ENCODE peak calls at places on chromosomes 2 and 18, in ten cellular contexts. One of them, this sample, is unnamed.

GRCh38 chr2:79882548-79882947 is 369.7 kb downstream of the CTNNA2 start:
- DNase-seq in effector memory CD4-positive, alpha-beta T cell: no peak
- DNase-seq in stimulated activated naive CD4-positive, alpha-beta T cell treated with Interleukin-2 at 50 U/mL for 16 hours: no peak
- DNase-seq in OCI-LY7: no peak
- DNase-seq in activated naive CD4-positive, alpha-beta T cell treated with Interleukin-2 at 50 U/mL for 16 hours: no peak
- DNase-seq in NCI-H226: no peak
- DNase-seq in sigmoid colon: no peak
- DNase-seq in kidney epithelial cell: no peak
- DNase-seq in stimulated activated CD4-positive, alpha-beta T cell treated with anti-CD3 and anti-CD28 coated beads, Interleukin-2, amount 100 ng/mL, for 48 hours: no peak
- DNase-seq in fibroblast of mammary gland: no peak
- DNase-seq in this sample: no peak

GRCh38 chr2:160406591-160407392 is 86.8 kb downstream of the RBMS1 start:
- DNase-seq in stimulated activated naive CD4-positive, alpha-beta T cell treated with Interleukin-2 at 50 U/mL for 16 hours: peak; percentile 71
- DNase-seq in NCI-H226: peak; percentile 78
- DNase-seq in kidney epithelial cell: peak; percentile 53
- DNase-seq in activated naive CD4-positive, alpha-beta T cell treated with Interleukin-2 at 50 U/mL for 16 hours: peak; percentile 73
- DNase-seq in fibroblast of mammary gland: peak; percentile 77
- DNase-seq in effector memory CD4-positive, alpha-beta T cell: peak; percentile 74
- DNase-seq in OCI-LY7: peak; percentile 88
- DNase-seq in stimulated activated CD4-positive, alpha-beta T cell treated with anti-CD3 and anti-CD28 coated beads, Interleukin-2, amount 100 ng/mL, for 48 hours: peak; percentile 54
- DNase-seq in sigmoid colon: peak; percentile 80
- DNase-seq in this sample: peak; percentile 48

GRCh38 chr2:71001592-71002570 is 7.2 kb upstream of the TEX261 start:
- DNase-seq in kidney epithelial cell: no peak
- DNase-seq in fibroblast of mammary gland: no peak
- DNase-seq in OCI-LY7: no peak
- DNase-seq in effector memory CD4-positive, alpha-beta T cell: no peak
- DNase-seq in NCI-H226: no peak
- DNase-seq in activated naive CD4-positive, alpha-beta T cell treated with Interleukin-2 at 50 U/mL for 16 hours: no peak
- DNase-seq in stimulated activated CD4-positive, alpha-beta T cell treated with anti-CD3 and anti-CD28 coated beads, Interleukin-2, amount 100 ng/mL, for 48 hours: no peak
- DNase-seq in sigmoid colon: peak; percentile 46
- DNase-seq in stimulated activated naive CD4-positive, alpha-beta T cell treated with Interleukin-2 at 50 U/mL for 16 hours: no peak
- DNase-seq in this sample: no peak

GRCh38 chr2:147760984-147761383 is 83.8 kb upstream of the ACVR2A start:
- DNase-seq in sigmoid colon: no peak
- DNase-seq in stimulated activated CD4-positive, alpha-beta T cell treated with anti-CD3 and anti-CD28 coated beads, Interleukin-2, amount 100 ng/mL, for 48 hours: no peak
- DNase-seq in fibroblast of mammary gland: peak; percentile 6
- DNase-seq in OCI-LY7: no peak
- DNase-seq in activated naive CD4-positive, alpha-beta T cell treated with Interleukin-2 at 50 U/mL for 16 hours: no peak
- DNase-seq in NCI-H226: peak; percentile 25
- DNase-seq in effector memory CD4-positive, alpha-beta T cell: no peak
- DNase-seq in stimulated activated naive CD4-positive, alpha-beta T cell treated with Interleukin-2 at 50 U/mL for 16 hours: no peak
- DNase-seq in kidney epithelial cell: no peak
- DNase-seq in this sample: no peak

GRCh38 chr2:216829533-216829932 is 30.3 kb downstream of the TNP1 start:
- DNase-seq in sigmoid colon: peak; percentile 96
- DNase-seq in OCI-LY7: no peak
- DNase-seq in fibroblast of mammary gland: peak; percentile 47
- DNase-seq in activated naive CD4-positive, alpha-beta T cell treated with Interleukin-2 at 50 U/mL for 16 hours: no peak
- DNase-seq in NCI-H226: peak; percentile 4
- DNase-seq in effector memory CD4-positive, alpha-beta T cell: no peak
- DNase-seq in kidney epithelial cell: peak; percentile 10
- DNase-seq in stimulated activated naive CD4-positive, alpha-beta T cell treated with Interleukin-2 at 50 U/mL for 16 hours: no peak
- DNase-seq in stimulated activated CD4-positive, alpha-beta T cell treated with anti-CD3 and anti-CD28 coated beads, Interleukin-2, amount 100 ng/mL, for 48 hours: no peak
- DNase-seq in this sample: no peak

GRCh38 chr18:59662008-59662701 is 35.1 kb downstream of the CCBE1 start:
- DNase-seq in stimulated activated CD4-positive, alpha-beta T cell treated with anti-CD3 and anti-CD28 coated beads, Interleukin-2, amount 100 ng/mL, for 48 hours: no peak
- DNase-seq in OCI-LY7: no peak
- DNase-seq in kidney epithelial cell: peak; percentile 29
- DNase-seq in activated naive CD4-positive, alpha-beta T cell treated with Interleukin-2 at 50 U/mL for 16 hours: no peak
- DNase-seq in NCI-H226: no peak
- DNase-seq in stimulated activated naive CD4-positive, alpha-beta T cell treated with Interleukin-2 at 50 U/mL for 16 hours: no peak
- DNase-seq in fibroblast of mammary gland: peak; percentile 23
- DNase-seq in sigmoid colon: no peak
- DNase-seq in effector memory CD4-positive, alpha-beta T cell: no peak
- DNase-seq in this sample: no peak

GRCh38 chr2:240929364-240930095 is 23.4 kb downstream of the CROCC2 start:
- DNase-seq in sigmoid colon: peak; percentile 57
- DNase-seq in activated naive CD4-positive, alpha-beta T cell treated with Interleukin-2 at 50 U/mL for 16 hours: no peak
- DNase-seq in fibroblast of mammary gland: no peak
- DNase-seq in stimulated activated naive CD4-positive, alpha-beta T cell treated with Interleukin-2 at 50 U/mL for 16 hours: no peak
- DNase-seq in OCI-LY7: no peak
- DNase-seq in stimulated activated CD4-positive, alpha-beta T cell treated with anti-CD3 and anti-CD28 coated beads, Interleukin-2, amount 100 ng/mL, for 48 hours: no peak
- DNase-seq in effector memory CD4-positive, alpha-beta T cell: no peak
- DNase-seq in NCI-H226: no peak
- DNase-seq in kidney epithelial cell: no peak
- DNase-seq in this sample: no peak

GRCh38 chr2:110813896-110814295 is 81.5 kb downstream of the ACOXL start:
- DNase-seq in OCI-LY7: no peak
- DNase-seq in effector memory CD4-positive, alpha-beta T cell: no peak
- DNase-seq in stimulated activated naive CD4-positive, alpha-beta T cell treated with Interleukin-2 at 50 U/mL for 16 hours: no peak
- DNase-seq in NCI-H226: no peak
- DNase-seq in fibroblast of mammary gland: no peak
- DNase-seq in sigmoid colon: no peak
- DNase-seq in stimulated activated CD4-positive, alpha-beta T cell treated with anti-CD3 and anti-CD28 coated beads, Interleukin-2, amount 100 ng/mL, for 48 hours: no peak
- DNase-seq in activated naive CD4-positive, alpha-beta T cell treated with Interleukin-2 at 50 U/mL for 16 hours: no peak
- DNase-seq in kidney epithelial cell: no peak
- DNase-seq in this sample: no peak

GRCh38 chr18:22434973-22435608 is 17.4 kb upstream of the CTAGE1 start:
- DNase-seq in activated naive CD4-positive, alpha-beta T cell treated with Interleukin-2 at 50 U/mL for 16 hours: no peak
- DNase-seq in stimulated activated naive CD4-positive, alpha-beta T cell treated with Interleukin-2 at 50 U/mL for 16 hours: no peak
- DNase-seq in sigmoid colon: no peak
- DNase-seq in stimulated activated CD4-positive, alpha-beta T cell treated with anti-CD3 and anti-CD28 coated beads, Interleukin-2, amount 100 ng/mL, for 48 hours: no peak
- DNase-seq in kidney epithelial cell: peak; percentile 44
- DNase-seq in fibroblast of mammary gland: peak; percentile 93
- DNase-seq in OCI-LY7: no peak
- DNase-seq in effector memory CD4-positive, alpha-beta T cell: no peak
- DNase-seq in NCI-H226: peak; percentile 55
- DNase-seq in this sample: no peak

GRCh38 chr2:72138011-72138881 is 9.4 kb downstream of the CYP26B1 start:
- DNase-seq in effector memory CD4-positive, alpha-beta T cell: no peak
- DNase-seq in fibroblast of mammary gland: no peak
- DNase-seq in kidney epithelial cell: no peak
- DNase-seq in stimulated activated CD4-positive, alpha-beta T cell treated with anti-CD3 and anti-CD28 coated beads, Interleukin-2, amount 100 ng/mL, for 48 hours: no peak
- DNase-seq in activated naive CD4-positive, alpha-beta T cell treated with Interleukin-2 at 50 U/mL for 16 hours: no peak
- DNase-seq in stimulated activated naive CD4-positive, alpha-beta T cell treated with Interleukin-2 at 50 U/mL for 16 hours: no peak
- DNase-seq in NCI-H226: peak; percentile 29
- DNase-seq in sigmoid colon: peak; percentile 55
- DNase-seq in OCI-LY7: no peak
- DNase-seq in this sample: no peak

GRCh38 chr2:239092571-239093294 is 244.8 kb downstream of the TWIST2 start:
- DNase-seq in fibroblast of mammary gland: no peak
- DNase-seq in stimulated activated CD4-positive, alpha-beta T cell treated with anti-CD3 and anti-CD28 coated beads, Interleukin-2, amount 100 ng/mL, for 48 hours: no peak
- DNase-seq in activated naive CD4-positive, alpha-beta T cell treated with Interleukin-2 at 50 U/mL for 16 hours: no peak
- DNase-seq in OCI-LY7: no peak
- DNase-seq in stimulated activated naive CD4-positive, alpha-beta T cell treated with Interleukin-2 at 50 U/mL for 16 hours: no peak
- DNase-seq in effector memory CD4-positive, alpha-beta T cell: no peak
- DNase-seq in NCI-H226: no peak
- DNase-seq in kidney epithelial cell: no peak
- DNase-seq in sigmoid colon: no peak
- DNase-seq in this sample: no peak

GRCh38 chr18:2948038-2948437 is 64.9 kb downstream of the LPIN2 start:
- DNase-seq in kidney epithelial cell: peak; percentile 4
- DNase-seq in effector memory CD4-positive, alpha-beta T cell: no peak
- DNase-seq in fibroblast of mammary gland: peak; percentile 65
- DNase-seq in OCI-LY7: no peak
- DNase-seq in stimulated activated CD4-positive, alpha-beta T cell treated with anti-CD3 and anti-CD28 coated beads, Interleukin-2, amount 100 ng/mL, for 48 hours: no peak
- DNase-seq in NCI-H226: peak; percentile 12
- DNase-seq in stimulated activated naive CD4-positive, alpha-beta T cell treated with Interleukin-2 at 50 U/mL for 16 hours: no peak
- DNase-seq in sigmoid colon: no peak
- DNase-seq in activated naive CD4-positive, alpha-beta T cell treated with Interleukin-2 at 50 U/mL for 16 hours: no peak
- DNase-seq in this sample: no peak

GRCh38 chr2:236343400-236344161 is 79.4 kb upstream of the ASB18 start:
- DNase-seq in kidney epithelial cell: peak; percentile 41
- DNase-seq in effector memory CD4-positive, alpha-beta T cell: peak; percentile 12
- DNase-seq in stimulated activated CD4-positive, alpha-beta T cell treated with anti-CD3 and anti-CD28 coated beads, Interleukin-2, amount 100 ng/mL, for 48 hours: peak; percentile 34
- DNase-seq in stimulated activated naive CD4-positive, alpha-beta T cell treated with Interleukin-2 at 50 U/mL for 16 hours: no peak
- DNase-seq in sigmoid colon: no peak
- DNase-seq in NCI-H226: peak; percentile 37
- DNase-seq in activated naive CD4-positive, alpha-beta T cell treated with Interleukin-2 at 50 U/mL for 16 hours: peak; percentile 48
- DNase-seq in fibroblast of mammary gland: peak; percentile 75
- DNase-seq in OCI-LY7: peak; percentile 78
- DNase-seq in this sample: peak; percentile 53

GRCh38 chr2:38619458-38620164 is 16.9 kb upstream of the HNRNPLL start:
- DNase-seq in fibroblast of mammary gland: peak; percentile 59
- DNase-seq in stimulated activated CD4-positive, alpha-beta T cell treated with anti-CD3 and anti-CD28 coated beads, Interleukin-2, amount 100 ng/mL, for 48 hours: no peak
- DNase-seq in sigmoid colon: no peak
- DNase-seq in NCI-H226: peak; percentile 25
- DNase-seq in effector memory CD4-positive, alpha-beta T cell: no peak
- DNase-seq in OCI-LY7: no peak
- DNase-seq in kidney epithelial cell: no peak
- DNase-seq in activated naive CD4-positive, alpha-beta T cell treated with Interleukin-2 at 50 U/mL for 16 hours: no peak
- DNase-seq in stimulated activated naive CD4-positive, alpha-beta T cell treated with Interleukin-2 at 50 U/mL for 16 hours: no peak
- DNase-seq in this sample: no peak

GRCh38 chr2:160353166-160353565 is 140.4 kb downstream of the RBMS1 start:
- DNase-seq in activated naive CD4-positive, alpha-beta T cell treated with Interleukin-2 at 50 U/mL for 16 hours: no peak
- DNase-seq in OCI-LY7: peak; percentile 33
- DNase-seq in fibroblast of mammary gland: no peak
- DNase-seq in NCI-H226: no peak
- DNase-seq in effector memory CD4-positive, alpha-beta T cell: peak; percentile 4
- DNase-seq in stimulated activated naive CD4-positive, alpha-beta T cell treated with Interleukin-2 at 50 U/mL for 16 hours: peak; percentile 12
- DNase-seq in sigmoid colon: no peak
- DNase-seq in kidney epithelial cell: no peak
- DNase-seq in stimulated activated CD4-positive, alpha-beta T cell treated with anti-CD3 and anti-CD28 coated beads, Interleukin-2, amount 100 ng/mL, for 48 hours: no peak
- DNase-seq in this sample: no peak

GRCh38 chr2:42567806-42568429 is 514 bp upstream of the MTA3 start:
- DNase-seq in NCI-H226: no peak
- DNase-seq in activated naive CD4-positive, alpha-beta T cell treated with Interleukin-2 at 50 U/mL for 16 hours: no peak
- DNase-seq in fibroblast of mammary gland: no peak
- DNase-seq in effector memory CD4-positive, alpha-beta T cell: no peak
- DNase-seq in OCI-LY7: peak; percentile 92
- DNase-seq in sigmoid colon: peak; percentile 73
- DNase-seq in stimulated activated CD4-positive, alpha-beta T cell treated with anti-CD3 and anti-CD28 coated beads, Interleukin-2, amount 100 ng/mL, for 48 hours: no peak
- DNase-seq in stimulated activated naive CD4-positive, alpha-beta T cell treated with Interleukin-2 at 50 U/mL for 16 hours: no peak
- DNase-seq in kidney epithelial cell: no peak
- DNase-seq in this sample: peak; percentile 42

GRCh38 chr2:42788-43187 is 3.5 kb downstream of the FAM110C start:
- DNase-seq in kidney epithelial cell: no peak
- DNase-seq in stimulated activated CD4-positive, alpha-beta T cell treated with anti-CD3 and anti-CD28 coated beads, Interleukin-2, amount 100 ng/mL, for 48 hours: no peak
- DNase-seq in fibroblast of mammary gland: no peak
- DNase-seq in sigmoid colon: no peak
- DNase-seq in activated naive CD4-positive, alpha-beta T cell treated with Interleukin-2 at 50 U/mL for 16 hours: no peak
- DNase-seq in NCI-H226: no peak
- DNase-seq in OCI-LY7: no peak
- DNase-seq in effector memory CD4-positive, alpha-beta T cell: no peak
- DNase-seq in stimulated activated naive CD4-positive, alpha-beta T cell treated with Interleukin-2 at 50 U/mL for 16 hours: no peak
- DNase-seq in this sample: no peak

GRCh38 chr2:230985519-230986231 is 10.2 kb upstream of the SPATA3 start:
- DNase-seq in sigmoid colon: peak; percentile 46
- DNase-seq in stimulated activated CD4-positive, alpha-beta T cell treated with anti-CD3 and anti-CD28 coated beads, Interleukin-2, amount 100 ng/mL, for 48 hours: no peak
- DNase-seq in activated naive CD4-positive, alpha-beta T cell treated with Interleukin-2 at 50 U/mL for 16 hours: no peak
- DNase-seq in kidney epithelial cell: no peak
- DNase-seq in OCI-LY7: no peak
- DNase-seq in NCI-H226: no peak
- DNase-seq in stimulated activated naive CD4-positive, alpha-beta T cell treated with Interleukin-2 at 50 U/mL for 16 hours: no peak
- DNase-seq in effector memory CD4-positive, alpha-beta T cell: no peak
- DNase-seq in fibroblast of mammary gland: no peak
- DNase-seq in this sample: no peak

GRCh38 chr2:46458763-46459505 is 20.4 kb upstream of the TMEM247 start:
- DNase-seq in effector memory CD4-positive, alpha-beta T cell: no peak
- DNase-seq in stimulated activated naive CD4-positive, alpha-beta T cell treated with Interleukin-2 at 50 U/mL for 16 hours: no peak
- DNase-seq in stimulated activated CD4-positive, alpha-beta T cell treated with anti-CD3 and anti-CD28 coated beads, Interleukin-2, amount 100 ng/mL, for 48 hours: no peak
- DNase-seq in NCI-H226: no peak
- DNase-seq in sigmoid colon: no peak
- DNase-seq in activated naive CD4-positive, alpha-beta T cell treated with Interleukin-2 at 50 U/mL for 16 hours: no peak
- DNase-seq in fibroblast of mammary gland: no peak
- DNase-seq in OCI-LY7: no peak
- DNase-seq in kidney epithelial cell: no peak
- DNase-seq in this sample: no peak

GRCh38 chr2:85504434-85505261 is 34.3 kb upstream of the MAT2A start:
- DNase-seq in sigmoid colon: peak; percentile 82
- DNase-seq in NCI-H226: peak; percentile 95
- DNase-seq in OCI-LY7: no peak
- DNase-seq in fibroblast of mammary gland: peak; percentile 99
- DNase-seq in stimulated activated naive CD4-positive, alpha-beta T cell treated with Interleukin-2 at 50 U/mL for 16 hours: no peak
- DNase-seq in kidney epithelial cell: peak; percentile 97
- DNase-seq in stimulated activated CD4-positive, alpha-beta T cell treated with anti-CD3 and anti-CD28 coated beads, Interleukin-2, amount 100 ng/mL, for 48 hours: no peak
- DNase-seq in effector memory CD4-positive, alpha-beta T cell: no peak
- DNase-seq in activated naive CD4-positive, alpha-beta T cell treated with Interleukin-2 at 50 U/mL for 16 hours: no peak
- DNase-seq in this sample: no peak

GRCh38 chr18:250685-251084 is 17.2 kb downstream of the THOC1 start:
- DNase-seq in kidney epithelial cell: no peak
- DNase-seq in effector memory CD4-positive, alpha-beta T cell: no peak
- DNase-seq in fibroblast of mammary gland: peak; percentile 54
- DNase-seq in activated naive CD4-positive, alpha-beta T cell treated with Interleukin-2 at 50 U/mL for 16 hours: no peak
- DNase-seq in stimulated activated CD4-positive, alpha-beta T cell treated with anti-CD3 and anti-CD28 coated beads, Interleukin-2, amount 100 ng/mL, for 48 hours: no peak
- DNase-seq in sigmoid colon: no peak
- DNase-seq in stimulated activated naive CD4-positive, alpha-beta T cell treated with Interleukin-2 at 50 U/mL for 16 hours: no peak
- DNase-seq in NCI-H226: no peak
- DNase-seq in OCI-LY7: no peak
- DNase-seq in this sample: no peak

GRCh38 chr2:222423632-222424280 is 587 bp upstream of the SGPP2 start:
- DNase-seq in effector memory CD4-positive, alpha-beta T cell: peak; percentile 28
- DNase-seq in stimulated activated CD4-positive, alpha-beta T cell treated with anti-CD3 and anti-CD28 coated beads, Interleukin-2, amount 100 ng/mL, for 48 hours: peak; percentile 52
- DNase-seq in OCI-LY7: no peak
- DNase-seq in NCI-H226: peak; percentile 48
- DNase-seq in fibroblast of mammary gland: no peak
- DNase-seq in stimulated activated naive CD4-positive, alpha-beta T cell treated with Interleukin-2 at 50 U/mL for 16 hours: peak; percentile 63
- DNase-seq in kidney epithelial cell: peak; percentile 68
- DNase-seq in activated naive CD4-positive, alpha-beta T cell treated with Interleukin-2 at 50 U/mL for 16 hours: peak; percentile 73
- DNase-seq in sigmoid colon: no peak
- DNase-seq in this sample: no peak

GRCh38 chr18:55337908-55338521 is 250.0 kb downstream of the TCF4 start:
- DNase-seq in OCI-LY7: no peak
- DNase-seq in NCI-H226: no peak
- DNase-seq in fibroblast of mammary gland: no peak
- DNase-seq in sigmoid colon: peak; percentile 69
- DNase-seq in stimulated activated naive CD4-positive, alpha-beta T cell treated with Interleukin-2 at 50 U/mL for 16 hours: no peak
- DNase-seq in kidney epithelial cell: no peak
- DNase-seq in effector memory CD4-positive, alpha-beta T cell: no peak
- DNase-seq in stimulated activated CD4-positive, alpha-beta T cell treated with anti-CD3 and anti-CD28 coated beads, Interleukin-2, amount 100 ng/mL, for 48 hours: no peak
- DNase-seq in activated naive CD4-positive, alpha-beta T cell treated with Interleukin-2 at 50 U/mL for 16 hours: no peak
- DNase-seq in this sample: no peak

GRCh38 chr2:111702119-111702808 is 181.7 kb downstream of the ANAPC1 start:
- DNase-seq in stimulated activated naive CD4-positive, alpha-beta T cell treated with Interleukin-2 at 50 U/mL for 16 hours: peak; percentile 48
- DNase-seq in NCI-H226: peak; percentile 40
- DNase-seq in sigmoid colon: no peak
- DNase-seq in fibroblast of mammary gland: peak; percentile 77
- DNase-seq in OCI-LY7: peak; percentile 85
- DNase-seq in kidney epithelial cell: no peak
- DNase-seq in activated naive CD4-positive, alpha-beta T cell treated with Interleukin-2 at 50 U/mL for 16 hours: peak; percentile 63
- DNase-seq in stimulated activated CD4-positive, alpha-beta T cell treated with anti-CD3 and anti-CD28 coated beads, Interleukin-2, amount 100 ng/mL, for 48 hours: peak; percentile 56
- DNase-seq in effector memory CD4-positive, alpha-beta T cell: no peak
- DNase-seq in this sample: peak; percentile 74

GRCh38 chr18:36578871-36579270 is 249.9 kb downstream of the TPGS2 start:
- DNase-seq in effector memory CD4-positive, alpha-beta T cell: no peak
- DNase-seq in stimulated activated naive CD4-positive, alpha-beta T cell treated with Interleukin-2 at 50 U/mL for 16 hours: no peak
- DNase-seq in activated naive CD4-positive, alpha-beta T cell treated with Interleukin-2 at 50 U/mL for 16 hours: no peak
- DNase-seq in sigmoid colon: no peak
- DNase-seq in kidney epithelial cell: no peak
- DNase-seq in fibroblast of mammary gland: peak; percentile 49
- DNase-seq in stimulated activated CD4-positive, alpha-beta T cell treated with anti-CD3 and anti-CD28 coated beads, Interleukin-2, amount 100 ng/mL, for 48 hours: no peak
- DNase-seq in OCI-LY7: no peak
- DNase-seq in NCI-H226: no peak
- DNase-seq in this sample: no peak

GRCh38 chr2:30109856-30110255 is 37.0 kb upstream of the YPEL5 start:
- DNase-seq in OCI-LY7: no peak
- DNase-seq in fibroblast of mammary gland: no peak
- DNase-seq in NCI-H226: no peak
- DNase-seq in activated naive CD4-positive, alpha-beta T cell treated with Interleukin-2 at 50 U/mL for 16 hours: no peak
- DNase-seq in kidney epithelial cell: no peak
- DNase-seq in stimulated activated CD4-positive, alpha-beta T cell treated with anti-CD3 and anti-CD28 coated beads, Interleukin-2, amount 100 ng/mL, for 48 hours: no peak
- DNase-seq in sigmoid colon: no peak
- DNase-seq in stimulated activated naive CD4-positive, alpha-beta T cell treated with Interleukin-2 at 50 U/mL for 16 hours: no peak
- DNase-seq in effector memory CD4-positive, alpha-beta T cell: no peak
- DNase-seq in this sample: no peak

GRCh38 chr2:46394649-46395510 is 84.5 kb upstream of the TMEM247 start:
- DNase-seq in sigmoid colon: no peak
- DNase-seq in kidney epithelial cell: no peak
- DNase-seq in OCI-LY7: no peak
- DNase-seq in stimulated activated naive CD4-positive, alpha-beta T cell treated with Interleukin-2 at 50 U/mL for 16 hours: no peak
- DNase-seq in effector memory CD4-positive, alpha-beta T cell: no peak
- DNase-seq in stimulated activated CD4-positive, alpha-beta T cell treated with anti-CD3 and anti-CD28 coated beads, Interleukin-2, amount 100 ng/mL, for 48 hours: no peak
- DNase-seq in NCI-H226: no peak
- DNase-seq in fibroblast of mammary gland: no peak
- DNase-seq in activated naive CD4-positive, alpha-beta T cell treated with Interleukin-2 at 50 U/mL for 16 hours: no peak
- DNase-seq in this sample: no peak

GRCh38 chr2:150169230-150169629 is 318.2 kb downstream of the RND3 start:
- DNase-seq in effector memory CD4-positive, alpha-beta T cell: no peak
- DNase-seq in sigmoid colon: peak; percentile 72
- DNase-seq in OCI-LY7: no peak
- DNase-seq in fibroblast of mammary gland: peak; percentile 71
- DNase-seq in activated naive CD4-positive, alpha-beta T cell treated with Interleukin-2 at 50 U/mL for 16 hours: no peak
- DNase-seq in stimulated activated CD4-positive, alpha-beta T cell treated with anti-CD3 and anti-CD28 coated beads, Interleukin-2, amount 100 ng/mL, for 48 hours: no peak
- DNase-seq in stimulated activated naive CD4-positive, alpha-beta T cell treated with Interleukin-2 at 50 U/mL for 16 hours: no peak
- DNase-seq in NCI-H226: peak; percentile 63
- DNase-seq in kidney epithelial cell: no peak
- DNase-seq in this sample: no peak

This sample was measured in endothelial cell.